ENCODE peak calls at places on chromosomes 1 and 21, in six cellular contexts. R, C, H, I, V and S are unnamed samples.

GRCh38 chr1:18037651-18038050 is 69.9 kb upstream of the IGSF21 start:
- DNase-seq in I (no peak), R (no peak), V (no peak), C (no peak), H (no peak), S (no peak)

GRCh38 chr1:172446547-172446946 is 2.7 kb upstream of the PIGC start:
- DNase-seq in V (no peak), C (no peak), H (no peak), I (no peak), R (no peak), S (no peak)

GRCh38 chr21:33859373-33860102 is 56.1 kb downstream of the ATP5PO start:
- DNase-seq in R (no peak), V (no peak), C (no peak), I (no peak), H (no peak), S (no peak)

GRCh38 chr1:183278736-183279591 is 92.9 kb downstream of the LAMC2 start:
- DNase-seq in R (peak), I (no peak), C (peak), V (no peak), H (no peak), S (no peak)

GRCh38 chr1:112509005-112509659 is 367 bp downstream of the WNT2B start:
- DNase-seq in R (no peak), H (peak), C (no peak), V (no peak), I (peak), S (no peak)

GRCh38 chr21:40850071-40850470 is 3.1 kb upstream of the DSCAM start:
- DNase-seq in H (no peak), I (no peak), V (no peak), C (no peak), R (no peak), S (no peak)

GRCh38 chr1:82225407-82226197 is 424.9 kb downstream of the ADGRL2 start:
- DNase-seq in R (peak), V (no peak), I (no peak), C (peak), H (no peak), S (no peak)

GRCh38 chr21:41965045-41965444 is 11.2 kb upstream of the C2CD2 start:
- DNase-seq in H (no peak), R (no peak), V (no peak), I (no peak), C (no peak), S (no peak)

GRCh38 chr1:41868241-41868953 is 50.3 kb downstream of the HIVEP3 start:
- DNase-seq in C (no peak), H (no peak), I (no peak), R (no peak), V (no peak), S (no peak)

GRCh38 chr21:36044056-36044455 is 16.3 kb downstream of the SETD4 start:
- DNase-seq in H (no peak), I (no peak), V (no peak), R (no peak), C (no peak), S (no peak)

GRCh38 chr1:44650159-44650831 is 24.0 kb downstream of the TMEM53 start:
- DNase-seq in H (no peak), C (no peak), V (no peak), R (no peak), I (no peak), S (no peak)

GRCh38 chr1:226577401-226578180 is 29.0 kb downstream of the STUM start:
- DNase-seq in C (no peak), V (no peak), I (no peak), H (no peak), R (no peak), S (no peak)

GRCh38 chr1:108609483-108610066 is 49.7 kb downstream of the EEIG2 start:
- DNase-seq in C (peak), I (no peak), R (no peak), H (no peak), V (no peak), S (no peak)

GRCh38 chr21:25929859-25930520 is 195.2 kb downstream of the GABPA start:
- DNase-seq in R (no peak), C (no peak), H (no peak), I (no peak), V (no peak), S (no peak)